ENCODE peak calls at places on chromosomes 12 and 14, in four cellular contexts. One of them, this sample, is unnamed. For H3K36me3, the result is how much of the 10 kb centered on the place peaks cover.

GRCh38 chr14:51636109-51636508 is 15.6 kb upstream of the FRMD6 start:
- DNase-seq in left lung: no peak
- DNase-seq in lung: no peak
- DNase-seq in upper lobe of left lung: no peak
- DNase-seq in this sample: no peak

GRCh38 chr14:75879031-75879430 is 102.8 kb downstream of the TGFB3 start:
- DNase-seq in lung: no peak
- DNase-seq in left lung: no peak
- DNase-seq in upper lobe of left lung: no peak
- DNase-seq in this sample: no peak

GRCh38 chr12:94725375-94726168 is 75.2 kb upstream of the TMCC3 start:
- DNase-seq in upper lobe of left lung: peak
- DNase-seq in left lung: no peak
- DNase-seq in lung: no peak
- DNase-seq in this sample: no peak

GRCh38 chr12:78790148-78790547 is 74.4 kb upstream of the SYT1 start:
- DNase-seq in upper lobe of left lung: no peak
- DNase-seq in left lung: no peak
- DNase-seq in lung: no peak
- DNase-seq in this sample: no peak

GRCh38 chr14:91341331-91342242 is 76.0 kb downstream of the CCDC88C start:
- DNase-seq in upper lobe of left lung: no peak
- DNase-seq in lung: no peak
- DNase-seq in left lung: no peak
- DNase-seq in this sample: no peak

GRCh38 chr14:106845286-106846087 is 1319.1 kb downstream of the TMEM121 start:
- DNase-seq in left lung: peak
- DNase-seq in lung: peak
- DNase-seq in upper lobe of left lung: peak
- DNase-seq in this sample: no peak

GRCh38 chr12:118430516-118430915 is 54.2 kb downstream of the SUDS3 start:
- DNase-seq in lung: no peak
- DNase-seq in upper lobe of left lung: no peak
- DNase-seq in left lung: no peak
- DNase-seq in this sample: no peak

GRCh38 chr12:22860926-22861325 is 236.0 kb downstream of the ETNK1 start:
- DNase-seq in lung: no peak
- DNase-seq in upper lobe of left lung: no peak
- DNase-seq in left lung: no peak
- DNase-seq in this sample: no peak

GRCh38 chr14:90820958-90821357 is 4.7 kb upstream of the TTC7B start:
- DNase-seq in left lung: no peak
- DNase-seq in lung: no peak
- DNase-seq in upper lobe of left lung: no peak
- DNase-seq in this sample: peak

GRCh38 chr14:104967414-104968152 is 10.6 kb downstream of the AHNAK2 start:
- DNase-seq in lung: no peak
- DNase-seq in upper lobe of left lung: peak
- DNase-seq in left lung: peak
- DNase-seq in this sample: no peak

GRCh38 chr12:2299207-2299606 is 246.4 kb downstream of the CACNA1C start:
- DNase-seq in lung: no peak
- DNase-seq in left lung: no peak
- DNase-seq in upper lobe of left lung: no peak
- DNase-seq in this sample: no peak

GRCh38 chr12:9798008-9798619 is 29.2 kb upstream of the KLRF1 start:
- DNase-seq in left lung: no peak
- DNase-seq in lung: peak
- DNase-seq in upper lobe of left lung: peak
- DNase-seq in this sample: peak

GRCh38 chr12:69851976-69852375 is 26.9 kb downstream of the MYRFL start:
- DNase-seq in lung: no peak
- DNase-seq in upper lobe of left lung: no peak
- DNase-seq in left lung: no peak
- DNase-seq in this sample: no peak

GRCh38 chr12:80939231-80939950 is 1.7 kb upstream of the LIN7A start:
- DNase-seq in lung: no peak
- DNase-seq in left lung: no peak
- DNase-seq in upper lobe of left lung: peak
- DNase-seq in this sample: no peak

GRCh38 chr12:118103231-118103600 is 595 bp downstream of the VSIG10 start:
- DNase-seq in left lung: no peak
- DNase-seq in lung: no peak
- DNase-seq in upper lobe of left lung: peak
- DNase-seq in this sample: no peak

GRCh38 chr12:103782399-103782798 is 58.6 kb downstream of the NT5DC3 start:
- DNase-seq in left lung: no peak
- DNase-seq in upper lobe of left lung: no peak
- DNase-seq in lung: no peak
- DNase-seq in this sample: no peak

GRCh38 chr12:68953536-68953935 is 20.6 kb upstream of the CPM start:
- DNase-seq in lung: no peak
- DNase-seq in left lung: no peak
- DNase-seq in upper lobe of left lung: peak
- DNase-seq in this sample: no peak

GRCh38 chr12:26523708-26524150 is 309.3 kb downstream of the ITPR2 start:
- DNase-seq in left lung: peak
- DNase-seq in lung: peak
- DNase-seq in upper lobe of left lung: peak
- DNase-seq in this sample: no peak

GRCh38 chr12:102687523-102687922 is 207.2 kb upstream of the IGF1 start:
- DNase-seq in upper lobe of left lung: no peak
- DNase-seq in left lung: no peak
- DNase-seq in lung: no peak
- DNase-seq in this sample: no peak

GRCh38 chr12:88958153-88958552 is 377.9 kb upstream of the KITLG start:
- DNase-seq in left lung: no peak
- DNase-seq in lung: no peak
- DNase-seq in upper lobe of left lung: no peak
- DNase-seq in this sample: no peak

GRCh38 chr12:3553221-3553620 is 62.2 kb downstream of the PRMT8 start:
- DNase-seq in left lung: no peak
- DNase-seq in lung: no peak
- DNase-seq in upper lobe of left lung: no peak
- DNase-seq in this sample: no peak

GRCh38 chr14:54338696-54339317 is 58.0 kb upstream of the CDKN3 start:
- DNase-seq in left lung: no peak
- DNase-seq in lung: peak
- DNase-seq in upper lobe of left lung: no peak
- DNase-seq in this sample: no peak

GRCh38 chr12:111748195-111748803 is 18.4 kb upstream of the ALDH2 start:
- DNase-seq in upper lobe of left lung: no peak
- DNase-seq in left lung: no peak
- DNase-seq in lung: no peak
- DNase-seq in this sample: no peak

GRCh38 chr12:25020621-25021243 is 71.8 kb upstream of the BCAT1 start:
- DNase-seq in upper lobe of left lung: no peak
- DNase-seq in left lung: no peak
- DNase-seq in lung: no peak
- DNase-seq in this sample: no peak

GRCh38 chr12:46964496-46965098 is 114.8 kb upstream of the PCED1B start:
- DNase-seq in left lung: no peak
- DNase-seq in lung: no peak
- DNase-seq in upper lobe of left lung: no peak
- DNase-seq in this sample: no peak

GRCh38 chr14:68657300-68658028 is 135.4 kb downstream of the ZFP36L1 start:
- DNase-seq in left lung: no peak
- DNase-seq in lung: no peak
- DNase-seq in upper lobe of left lung: no peak
- DNase-seq in this sample: no peak

GRCh38 chr14:100825691-100826331 is at the start of gene MEG3:
- DNase-seq in lung: no peak
- DNase-seq in left lung: no peak
- DNase-seq in upper lobe of left lung: no peak
- DNase-seq in this sample: no peak

GRCh38 chr12:107761502-107761904 is 566 bp upstream of the PRDM4 start:
- DNase-seq in left lung: no peak
- DNase-seq in lung: no peak
- DNase-seq in upper lobe of left lung: no peak
- DNase-seq in this sample: no peak

GRCh38 chr12:116713529-116713928 is 24.3 kb downstream of the SPRING1 start:
- DNase-seq in lung: no peak
- DNase-seq in upper lobe of left lung: no peak
- DNase-seq in left lung: no peak
- DNase-seq in this sample: no peak

GRCh38 chr12:116714175-116714574 is 23.7 kb downstream of the SPRING1 start:
- DNase-seq in lung: no peak
- DNase-seq in left lung: no peak
- DNase-seq in upper lobe of left lung: no peak
- DNase-seq in this sample: no peak

GRCh38 chr12:116708826-116709756 is 28.8 kb downstream of the SPRING1 start:
- DNase-seq in left lung: no peak
- DNase-seq in upper lobe of left lung: peak
- DNase-seq in lung: peak
- DNase-seq in this sample: no peak

GRCh38 chr12:116710367-116710766 is 27.5 kb downstream of the SPRING1 start:
- DNase-seq in lung: no peak
- DNase-seq in upper lobe of left lung: no peak
- DNase-seq in left lung: no peak
- DNase-seq in this sample: no peak

DNA sequence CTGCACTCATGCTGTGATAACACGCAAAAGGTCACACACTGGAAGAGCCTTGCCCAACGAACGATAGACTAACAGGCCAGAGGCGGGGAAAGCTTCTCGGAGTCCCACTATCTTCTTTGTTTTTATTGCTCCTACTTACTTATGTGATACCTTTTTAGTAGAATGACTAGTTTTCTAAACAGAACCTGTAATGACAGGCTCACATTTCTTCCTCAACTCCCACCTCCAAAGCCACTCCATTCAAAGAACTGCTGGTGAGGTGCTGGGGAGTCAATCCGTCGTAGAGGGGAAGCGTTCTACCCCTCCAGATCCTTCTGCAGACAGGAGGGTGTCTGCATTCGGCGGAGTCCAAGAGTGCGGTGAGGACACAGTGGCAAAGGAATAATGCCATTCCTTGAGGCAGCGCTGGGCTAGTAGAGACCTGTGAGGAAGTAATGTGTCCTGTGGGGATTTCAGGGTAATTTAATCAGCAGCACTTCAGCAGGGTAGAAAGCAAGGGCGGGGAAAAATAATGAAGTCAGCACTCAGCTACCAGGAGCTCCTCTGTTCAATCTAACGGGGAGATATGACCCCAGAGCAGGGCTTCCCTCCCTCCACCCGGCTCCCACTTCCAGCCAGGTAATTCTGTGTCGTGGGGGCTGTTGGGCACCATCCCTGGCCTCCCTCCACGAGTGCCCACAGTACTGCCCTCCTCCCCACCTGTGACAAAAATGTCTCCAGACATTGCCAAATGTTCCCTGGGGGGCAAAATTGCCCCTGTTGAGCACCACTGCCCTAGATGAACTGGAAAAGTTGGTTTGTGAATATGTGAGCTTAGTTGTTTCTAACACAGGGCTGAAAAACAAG is 25.2 kb downstream of the SPRING1 start:
- DNase-seq in left lung: no peak
- DNase-seq in lung: no peak
- DNase-seq in upper lobe of left lung: no peak
- DNase-seq in this sample: no peak
- H3K36me3 ChIP-seq in left lung: under half
- H3K36me3 ChIP-seq in lung: under half
- H3K36me3 ChIP-seq in upper lobe of left lung: under half
- H3K36me3 ChIP-seq in this sample: under half

GRCh38 chr12:54000774-54001114 is 783 bp downstream of the HOXC9 start:
- DNase-seq in lung: no peak
- DNase-seq in left lung: no peak
- DNase-seq in upper lobe of left lung: no peak
- DNase-seq in this sample: no peak
- H3K4me3 ChIP-seq in lung: no peak
- H3K4me3 ChIP-seq in left lung: no peak
- H3K4me3 ChIP-seq in upper lobe of left lung: peak
- H3K4me3 ChIP-seq in this sample: peak

DNA sequence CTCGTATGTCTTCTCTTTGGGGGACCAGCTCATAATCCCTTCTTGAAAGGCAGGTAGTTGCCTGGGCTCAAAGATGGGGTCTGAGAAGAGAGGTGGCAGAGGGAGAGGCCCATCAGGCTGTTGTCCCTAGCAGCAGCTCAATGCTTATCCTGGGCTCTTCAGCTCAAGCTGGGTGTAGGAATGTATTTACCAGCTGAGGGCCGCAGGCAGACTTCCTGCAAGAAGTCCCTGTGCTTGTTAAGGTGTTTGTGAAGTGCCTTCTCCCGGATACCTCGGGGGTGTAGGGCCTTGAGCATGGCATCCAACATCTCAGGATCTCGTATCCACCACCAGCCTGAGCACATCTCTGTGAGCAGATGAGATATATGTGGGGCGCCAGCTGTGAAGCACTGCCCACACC is 29.4 kb downstream of the BAZ2A start:
- DNase-seq in upper lobe of left lung: peak
- DNase-seq in lung: no peak
- DNase-seq in left lung: no peak
- DNase-seq in this sample: no peak
- H3K36me3 ChIP-seq in upper lobe of left lung: half or more
- H3K36me3 ChIP-seq in lung: half or more
- H3K36me3 ChIP-seq in left lung: half or more
- H3K36me3 ChIP-seq in this sample: half or more

DNA sequence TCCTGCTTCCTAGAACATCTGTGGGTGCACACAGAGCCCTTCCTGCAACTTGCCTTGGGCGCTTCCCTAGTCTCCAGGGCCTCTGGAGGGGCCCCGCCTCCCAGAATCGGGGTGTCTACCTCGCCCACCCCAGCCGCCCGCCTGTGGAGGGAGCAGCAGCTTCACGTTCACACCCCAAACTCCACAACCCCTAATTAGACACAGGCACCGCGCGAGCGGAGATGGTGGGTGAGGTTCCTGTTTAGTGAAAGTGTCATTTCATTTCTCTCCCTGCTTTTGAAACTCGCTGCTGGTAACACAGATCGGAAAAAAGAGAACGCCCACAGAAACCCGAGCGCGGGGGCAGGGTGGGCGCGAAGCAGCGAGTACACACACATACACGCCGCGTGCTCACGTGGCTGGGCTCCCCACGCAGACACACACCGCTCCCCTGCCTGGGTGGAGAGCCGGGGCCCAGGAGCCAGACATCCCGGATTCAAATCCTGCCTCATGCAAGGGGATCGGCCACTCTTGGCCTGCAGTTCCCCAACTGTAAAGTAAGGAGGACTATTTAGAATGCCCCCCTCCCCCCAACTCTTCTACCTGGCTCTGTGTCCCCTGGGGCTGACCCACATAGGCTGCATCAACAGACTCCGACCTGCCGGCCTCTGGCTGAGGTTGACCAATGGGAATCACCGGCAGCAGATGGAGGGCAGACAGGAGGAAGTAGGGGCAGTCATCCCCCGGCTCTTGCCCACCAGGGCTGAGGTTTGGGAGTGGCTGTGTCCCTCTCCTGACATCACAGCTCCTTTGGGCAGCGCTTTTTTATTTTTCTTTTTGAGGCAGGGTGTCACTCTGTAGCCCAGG is 79.2 kb upstream of the NCOR2 start:
- DNase-seq in upper lobe of left lung: no peak
- DNase-seq in lung: no peak
- DNase-seq in left lung: peak
- DNase-seq in this sample: no peak
- H3K4me3 ChIP-seq in upper lobe of left lung: no peak
- H3K4me3 ChIP-seq in lung: no peak
- H3K4me3 ChIP-seq in left lung: no peak
- H3K4me3 ChIP-seq in this sample: no peak

GRCh38 chr14:21234112-21234511 is 35.1 kb downstream of the HNRNPC start:
- DNase-seq in upper lobe of left lung: no peak
- DNase-seq in left lung: no peak
- DNase-seq in lung: no peak
- DNase-seq in this sample: no peak
- H3K36me3 ChIP-seq in upper lobe of left lung: half or more
- H3K36me3 ChIP-seq in left lung: half or more
- H3K36me3 ChIP-seq in lung: under half
- H3K36me3 ChIP-seq in this sample: under half

This sample was measured in effector memory CD4-positive, alpha-beta T cell.